ENCODE peak calls at places on chromosomes 2 and 18, in six cellular contexts. P is HT1080, Z is AG20443, U is kidney epithelial cell, W is endodermal cell, F is heart right ventricle. S is an unnamed sample.

GRCh38 chr2:163775304-163775703 is 39.5 kb upstream of the FIGN start:
- DNase-seq in P (peak), Z (no peak), U (no peak), W (no peak), F (no peak), S (no peak)

GRCh38 chr2:131493199-131494018 is 1.2 kb upstream of the MZT2A start:
- DNase-seq in P (no peak), Z (no peak), U (no peak), W (no peak), F (no peak), S (no peak)

GRCh38 chr18:25247725-25248124 is 104.2 kb downstream of the ZNF521 start:
- DNase-seq in P (peak), Z (peak), U (no peak), W (no peak), F (no peak), S (no peak)

GRCh38 chr2:32484907-32485306 is 128.1 kb downstream of the BIRC6 start:
- DNase-seq in P (peak), Z (peak), U (peak), W (no peak), F (no peak), S (no peak)

GRCh38 chr2:11915650-11916049 is 169.2 kb downstream of the LPIN1 start:
- DNase-seq in P (no peak), Z (no peak), U (no peak), W (no peak), F (no peak), S (no peak)

GRCh38 chr2:63052411-63053234 is 2.0 kb downstream of the OTX1 start:
- DNase-seq in P (no peak), Z (peak), U (no peak), W (peak), F (no peak), S (no peak)

GRCh38 chr2:45173513-45173912 is 164.3 kb upstream of the SIX2 start:
- DNase-seq in P (peak), Z (peak), U (peak), W (no peak), F (no peak), S (no peak)

GRCh38 chr2:26048791-26049190 is 14.9 kb downstream of the RAB10 start:
- DNase-seq in P (no peak), Z (no peak), U (no peak), W (no peak), F (no peak), S (no peak)

GRCh38 chr2:132923787-132924186 is 253.8 kb upstream of the LYPD1 start:
- DNase-seq in P (peak), Z (peak), U (no peak), W (no peak), F (no peak), S (no peak)

GRCh38 chr2:45267062-45267702 is 257.9 kb upstream of the SIX2 start:
- DNase-seq in P (no peak), Z (no peak), U (no peak), W (peak), F (no peak), S (no peak)

GRCh38 chr2:49837894-49838293 is 683.6 kb upstream of the FSHR start:
- DNase-seq in P (no peak), Z (no peak), U (no peak), W (no peak), F (no peak), S (no peak)

GRCh38 chr2:98551316-98551715 is 57.0 kb downstream of the COA5 start:
- DNase-seq in P (no peak), Z (no peak), U (no peak), W (no peak), F (no peak), S (no peak)

GRCh38 chr18:6525593-6525992 is 110.9 kb upstream of the L3MBTL4 start:
- DNase-seq in P (no peak), Z (no peak), U (no peak), W (no peak), F (no peak), S (no peak)

GRCh38 chr18:62339106-62339988 is 14.2 kb downstream of the TNFRSF11A start:
- DNase-seq in P (peak), Z (peak), U (peak), W (peak), F (no peak), S (peak)

GRCh38 chr2:226875438-226876225 is 39.8 kb downstream of the RHBDD1 start:
- DNase-seq in P (no peak), Z (no peak), U (no peak), W (no peak), F (no peak), S (no peak)

GRCh38 chr2:149924549-149925213 is 337.1 kb upstream of the MMADHC start:
- DNase-seq in P (peak), Z (no peak), U (no peak), W (no peak), F (no peak), S (no peak)

GRCh38 chr2:10393648-10393982 is 54.5 kb downstream of the ODC1 start:
- DNase-seq in P (no peak), Z (no peak), U (no peak), W (no peak), F (no peak), S (no peak)

GRCh38 chr2:234674781-234675201 is 177.9 kb upstream of the ARL4C start:
- DNase-seq in P (peak), Z (peak), U (peak), W (peak), F (no peak), S (no peak)

GRCh38 chr18:47113796-47114540 is 36.3 kb downstream of the HDHD2 start:
- DNase-seq in P (no peak), Z (peak), U (no peak), W (peak), F (no peak), S (no peak)

GRCh38 chr2:165793779-165794519 is at the start of gene GALNT3:
- DNase-seq in P (no peak), Z (peak), U (no peak), W (peak), F (peak), S (peak)

GRCh38 chr2:234556848-234557573 is 60.1 kb upstream of the ARL4C start:
- DNase-seq in P (peak), Z (peak), U (peak), W (no peak), F (no peak), S (no peak)

GRCh38 chr2:205769879-205770278 is 87.6 kb downstream of the NRP2 start:
- DNase-seq in P (no peak), Z (no peak), U (no peak), W (no peak), F (no peak), S (no peak)

GRCh38 chr18:57150828-57151227 is 3.9 kb downstream of the BOD1L2 start:
- DNase-seq in P (peak), Z (no peak), U (no peak), W (peak), F (peak), S (no peak)

GRCh38 chr2:185734658-185735057 is 3.9 kb upstream of the FSIP2 start:
- DNase-seq in P (no peak), Z (no peak), U (no peak), W (no peak), F (no peak), S (no peak)

GRCh38 chr2:41710944-41711343 is 336.9 kb upstream of the PKDCC start:
- DNase-seq in P (no peak), Z (peak), U (no peak), W (no peak), F (no peak), S (no peak)

GRCh38 chr2:220246356-220246755 is 618.9 kb downstream of the SLC4A3 start:
- DNase-seq in P (no peak), Z (peak), U (no peak), W (no peak), F (no peak), S (no peak)

GRCh38 chr2:218785103-218785502 is 3.2 kb downstream of the CYP27A1 start:
- DNase-seq in P (no peak), Z (no peak), U (no peak), W (peak), F (no peak), S (no peak)

GRCh38 chr2:224111576-224111975 is 72.5 kb upstream of the SERPINE2 start:
- DNase-seq in P (peak), Z (peak), U (peak), W (no peak), F (no peak), S (no peak)

S was measured in Peyer's patch.